ENCODE peak calls at places on chromosomes 5 and 9, in five cellular contexts. R is IMR-90, E is H1, S is neuronal stem cell, Y is mesendoderm. G is an unnamed sample.

GRCh38 chr5:31193591-31194457 is at the start of gene CDH6:
- DNase-seq in R (peak), Y (peak), S (peak), E (peak), G (peak)

GRCh38 chr5:120240716-120241115 is 223.4 kb upstream of the PRR16 start:
- DNase-seq in R (peak), E (no peak), Y (peak), S (no peak), G (peak)

GRCh38 chr5:89580976-89581375 is 698.0 kb upstream of the MEF2C start:
- DNase-seq in R (no peak), Y (no peak), S (no peak), E (no peak), G (no peak)

GRCh38 chr9:68560131-68560844 is 19.6 kb upstream of the TMEM252 start:
- DNase-seq in Y (peak), E (peak), S (no peak), R (peak), G (peak)

GRCh38 chr9:129289131-129289731 is 111.2 kb upstream of the IER5L start:
- DNase-seq in S (no peak), E (peak), R (no peak), Y (no peak), G (no peak)

GRCh38 chr9:114616684-114617520 is 5.8 kb downstream of the TMEM268 start:
- DNase-seq in R (no peak), Y (no peak), E (no peak), S (no peak), G (no peak)

GRCh38 chr9:108290839-108291585 is 564.8 kb downstream of the ACTL7B start:
- DNase-seq in Y (no peak), R (no peak), E (no peak), S (no peak), G (no peak)

GRCh38 chr5:172364773-172365172 is 81.2 kb upstream of the UBTD2 start:
- DNase-seq in Y (no peak), R (no peak), S (no peak), E (no peak), G (no peak)

GRCh38 chr5:93294996-93295395 is 286.0 kb downstream of the NR2F1-AS1 start:
- DNase-seq in R (peak), S (no peak), E (no peak), Y (no peak), G (no peak)

GRCh38 chr9:89798546-89799120 is 193.8 kb downstream of the GADD45G start:
- DNase-seq in Y (peak), R (no peak), E (no peak), S (no peak), G (no peak)

GRCh38 chr5:38595149-38595725 is 38.8 kb upstream of the LIFR start:
- DNase-seq in E (no peak), S (no peak), R (peak), Y (peak), G (peak)

GRCh38 chr5:4447657-4448056 is 692.5 kb upstream of the ADAMTS16 start:
- DNase-seq in R (no peak), E (no peak), Y (no peak), S (no peak), G (no peak)

GRCh38 chr9:32930486-32930885 is 70.9 kb downstream of the APTX start:
- DNase-seq in R (no peak), Y (no peak), S (no peak), E (no peak), G (no peak)

GRCh38 chr5:149212203-149212951 is 59.3 kb upstream of the AFAP1L1 start:
- DNase-seq in S (no peak), E (no peak), Y (no peak), R (peak), G (peak)

GRCh38 chr5:117454716-117455212 is 880.1 kb upstream of the SEMA6A start:
- DNase-seq in S (peak), R (peak), Y (peak), E (peak), G (no peak)

GRCh38 chr5:153402550-153402949 is 87.9 kb upstream of the GRIA1 start:
- DNase-seq in Y (no peak), R (no peak), S (no peak), E (no peak), G (peak)

GRCh38 chr5:31122998-31123950 is 70.2 kb upstream of the CDH6 start:
- DNase-seq in R (peak), S (no peak), Y (no peak), E (no peak), G (peak)

GRCh38 chr5:130666462-130666861 is 498.6 kb downstream of the HINT1 start:
- DNase-seq in Y (no peak), S (no peak), R (no peak), E (no peak), G (no peak)

GRCh38 chr5:119631660-119632059 is 2.3 kb downstream of the FAM170A start:
- DNase-seq in E (no peak), R (no peak), S (no peak), Y (no peak), G (no peak)

GRCh38 chr5:162227075-162227474 is 159.5 kb downstream of the GABRG2 start:
- DNase-seq in Y (peak), R (no peak), E (no peak), S (peak), G (no peak)

GRCh38 chr5:145660897-145661650 is 174.1 kb downstream of the PRELID2 start:
- DNase-seq in S (no peak), Y (no peak), R (peak), E (no peak), G (no peak)

GRCh38 chr5:159030357-159030756 is 69.4 kb downstream of the EBF1 start:
- DNase-seq in S (no peak), Y (peak), R (no peak), E (no peak), G (no peak)

GRCh38 chr9:93857528-93857927 is 97.6 kb downstream of the BARX1 start:
- DNase-seq in R (no peak), E (no peak), S (no peak), Y (no peak), G (no peak)

GRCh38 chr5:147869112-147869511 is 9.4 kb upstream of the SCGB3A2 start:
- DNase-seq in E (peak), Y (peak), S (no peak), R (no peak), G (no peak)
- H3K4me3 ChIP-seq in E (peak), Y (no peak), S (no peak), R (no peak), G (no peak)

GRCh38 chr9:136485651-136486050 is 2.8 kb upstream of the SEC16A start:
- DNase-seq in S (no peak), E (no peak), Y (no peak), R (no peak), G (no peak)
- H3K18ac ChIP-seq in S (peak), E (no peak), Y (no peak), R (no peak), G (no peak)

DNA sequence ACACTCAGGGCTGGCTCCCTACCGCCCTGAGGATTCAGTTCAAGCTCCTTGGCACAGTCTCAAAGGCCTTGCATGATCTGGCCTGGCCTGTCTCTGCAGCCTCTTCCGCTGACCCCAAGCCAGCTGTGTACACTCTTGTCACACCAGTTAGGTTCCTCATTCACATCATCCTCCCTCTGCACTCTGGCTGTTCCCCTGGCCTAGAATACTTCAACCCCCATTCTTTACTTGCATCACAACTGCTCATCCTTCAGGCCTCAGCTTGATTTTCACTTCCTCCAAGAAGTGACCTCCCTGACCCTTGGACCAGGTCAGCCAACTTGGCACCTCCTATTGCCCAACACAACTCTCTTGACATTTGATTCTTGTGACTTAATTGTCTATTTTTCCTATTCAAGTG is 18.9 kb upstream of the PFDN1 start:
- DNase-seq in Y (no peak), S (no peak), R (no peak), E (no peak), G (no peak)
- H2BK15ac ChIP-seq in Y (no peak), S (no peak), R (peak), E (no peak), G (peak)

DNA sequence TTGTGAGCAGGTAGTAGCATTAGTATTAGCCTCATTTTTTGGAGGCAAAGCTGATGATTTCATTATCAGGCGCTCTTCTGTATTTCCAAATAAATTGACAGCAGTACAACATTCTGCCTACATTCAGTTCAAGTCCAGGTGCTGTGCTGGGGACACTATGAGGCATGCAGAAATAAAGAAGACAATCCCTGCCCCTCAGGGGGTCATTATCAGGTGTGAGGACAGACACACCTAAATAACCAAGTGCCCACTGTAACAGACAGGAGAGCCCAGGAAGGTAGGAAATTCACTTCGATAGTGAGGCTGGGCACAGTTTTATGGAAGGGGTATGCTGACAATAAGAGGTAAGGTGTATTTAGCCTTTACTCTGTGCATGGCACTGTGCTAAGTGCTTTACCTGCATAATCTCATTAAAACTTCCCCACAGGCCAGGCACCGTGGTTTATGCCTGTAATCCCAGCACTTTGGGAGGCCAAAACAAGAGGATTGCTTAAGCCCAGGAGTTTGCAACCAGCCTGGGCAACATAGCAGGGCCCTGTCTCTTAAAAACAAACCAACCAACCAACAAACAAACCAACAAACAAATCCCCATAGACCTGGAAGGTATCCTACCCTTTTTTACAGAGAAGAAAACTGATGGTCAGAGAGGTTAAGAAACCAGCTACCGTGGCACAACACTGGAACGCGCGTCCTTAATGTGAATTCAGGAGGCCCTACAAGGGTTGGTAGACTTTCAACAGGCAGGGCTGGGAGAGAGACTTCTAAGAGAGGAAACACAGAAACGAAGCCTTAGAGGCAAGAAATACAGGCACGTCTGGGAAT is 17.5 kb upstream of the GPX3 start:
- DNase-seq in S (no peak), E (peak), R (no peak), Y (peak), G (no peak)
- H3K4me3 ChIP-seq in S (no peak), E (no peak), R (no peak), Y (no peak), G (no peak)

GRCh38 chr9:124873664-124874063 is 11.7 kb downstream of the ARPC5L start:
- DNase-seq in Y (no peak), R (no peak), S (no peak), E (no peak), G (no peak)
- H3K18ac ChIP-seq in Y (no peak), R (no peak), S (no peak), E (no peak), G (no peak)

DNA sequence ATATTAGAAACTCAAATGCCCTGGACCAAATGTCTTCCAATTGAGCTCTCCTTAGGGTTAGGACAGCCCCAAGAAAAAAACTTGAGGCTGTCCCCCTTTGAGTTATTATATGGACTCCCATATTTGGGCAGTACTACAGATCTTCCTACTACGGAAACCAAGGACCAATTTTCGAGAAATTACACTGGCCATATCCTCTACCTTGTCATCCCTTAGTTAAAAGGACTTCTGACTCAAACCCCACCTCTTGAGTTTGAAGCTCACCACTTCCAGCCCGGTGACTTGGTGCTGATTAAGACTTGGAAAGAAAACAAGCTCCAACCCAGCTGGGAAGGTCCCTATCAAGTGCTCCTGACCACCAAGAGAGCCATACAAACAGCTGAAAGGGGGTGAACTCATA is 497.0 kb upstream of the GRAMD2B start:
- DNase-seq in R (no peak), S (no peak), Y (no peak), E (no peak), G (no peak)
- H2BK15ac ChIP-seq in R (no peak), S (no peak), Y (no peak), E (no peak), G (no peak)

G was measured in mesenchymal stem cell.